ENCODE peak calls at places on chromosomes 5 and 9, in ten cellular contexts. R is A549, U is fibroblast of the aortic adventitia, L is PC-9, K is GM12878, J is tibial artery, C is epithelial cell of esophagus, I is ovary, M is neuronal stem cell, T is neural progenitor cell. O is an unnamed sample.
A peak's percentile ranks its signal among the peaks of the same experiment; 100 is the strongest.

GRCh38 chr5:31213676-31214638 is 20.5 kb downstream of the CDH6 start:
- DNase-seq in I (no peak), J (no peak), C (no peak), R (no peak), L (no peak), U (no peak), M (no peak), K (no peak), T (no peak), O (no peak)

GRCh38 chr5:73119492-73120157 is 750 bp upstream of the TMEM171 start:
- DNase-seq in I (no peak), R (peak; percentile 9), M (no peak), U (no peak), K (no peak), T (peak; percentile 38), L (peak; percentile 59), C (peak; percentile 30), J (no peak), O (no peak)

GRCh38 chr9:121398374-121398773 is 28.3 kb upstream of the STOM start:
- DNase-seq in R (no peak), M (no peak), U (peak; percentile 90), K (no peak), I (no peak), C (peak; percentile 100), J (no peak), T (no peak), L (no peak), O (no peak)

GRCh38 chr5:160850439-160850838 is 1.6 kb downstream of the ATP10B start:
- DNase-seq in I (no peak), T (no peak), M (no peak), K (no peak), J (no peak), L (no peak), R (no peak), C (no peak), U (no peak), O (no peak)

GRCh38 chr9:113480612-113481011 is 17.1 kb downstream of the RGS3 start:
- DNase-seq in C (no peak), J (no peak), T (no peak), L (no peak), R (no peak), I (no peak), U (no peak), M (no peak), K (no peak), O (no peak)

GRCh38 chr9:107039546-107039945 is 176.6 kb downstream of the ZNF462 start:
- DNase-seq in C (peak; percentile 75), I (no peak), T (no peak), J (no peak), L (no peak), R (no peak), M (no peak), K (peak; percentile 74), U (peak; percentile 17), O (no peak)

GRCh38 chr9:69016366-69017096 is 2.6 kb upstream of the PRKACG start:
- DNase-seq in T (no peak), K (no peak), I (no peak), U (no peak), R (no peak), M (no peak), L (no peak), J (no peak), C (no peak), O (no peak)

GRCh38 chr5:3417376-3417943 is 178.2 kb upstream of the IRX1 start:
- DNase-seq in J (no peak), C (no peak), L (no peak), R (no peak), M (no peak), K (no peak), U (no peak), T (peak; percentile 19), I (no peak), O (peak; percentile 7)

GRCh38 chr9:98708103-98708932 is 417 bp downstream of the GABBR2 start:
- DNase-seq in J (no peak), M (no peak), R (peak; percentile 12), I (no peak), T (no peak), C (no peak), U (no peak), K (no peak), L (no peak), O (no peak)

GRCh38 chr9:134422301-134422700 is 96.0 kb downstream of the RXRA start:
- DNase-seq in C (peak; percentile 61), R (no peak), T (no peak), J (no peak), M (no peak), K (no peak), U (no peak), L (peak; percentile 62), I (peak; percentile 80), O (no peak)

GRCh38 chr5:156778139-156778696 is 71.9 kb upstream of the PPP1R2B start:
- DNase-seq in T (no peak), K (no peak), R (no peak), U (no peak), M (no peak), I (no peak), L (no peak), J (no peak), C (no peak), O (no peak)

GRCh38 chr5:35656721-35657120 is 39.1 kb downstream of the SPEF2 start:
- DNase-seq in C (no peak), L (no peak), I (no peak), K (no peak), T (no peak), R (no peak), U (peak; percentile 1), J (no peak), M (no peak), O (peak; percentile 20)

GRCh38 chr9:14868418-14868771 is 41.8 kb downstream of the FREM1 start:
- DNase-seq in J (no peak), R (no peak), T (no peak), I (no peak), K (no peak), L (no peak), C (no peak), U (no peak), M (no peak), O (no peak)

GRCh38 chr9:108444400-108445358 is 411.1 kb downstream of the ACTL7B start:
- DNase-seq in I (no peak), T (peak; percentile 11), R (peak; percentile 30), C (peak; percentile 96), J (peak; percentile 28), U (peak; percentile 95), K (no peak), L (peak; percentile 71), M (no peak), O (no peak)
- H3K4me3 ChIP-seq in I (no peak overlapping the region), T (no peak overlapping the region), R (no peak overlapping the region), C (peak overlapping the region; percentile 54), J (no peak overlapping the region), U (peak overlapping the region; percentile 54), K (no peak overlapping the region), L (peak overlapping the region; percentile 34), M (no peak overlapping the region), O (no peak overlapping the region)

GRCh38 chr5:33855396-33855795 is 36.4 kb downstream of the ADAMTS12 start:
- DNase-seq in J (no peak), L (no peak), U (no peak), T (no peak), R (no peak), M (no peak), I (no peak), K (no peak), C (no peak), O (no peak)
- H3K4me3 ChIP-seq in J (no peak overlapping the region), L (peak overlapping the region; percentile 3), U (no peak overlapping the region), T (no peak overlapping the region), R (no peak overlapping the region), M (no peak overlapping the region), I (no peak overlapping the region), K (no peak overlapping the region), C (no peak overlapping the region), O (no peak overlapping the region)

GRCh38 chr9:2635922-2636321 is 14.3 kb downstream of the VLDLR start:
- DNase-seq in C (no peak), L (no peak), U (no peak), R (no peak), M (no peak), T (no peak), I (no peak), K (no peak), J (no peak), O (no peak)
- H3K4me3 ChIP-seq in C (no peak overlapping the region), L (no peak overlapping the region), U (no peak overlapping the region), R (no peak overlapping the region), M (no peak overlapping the region), T (no peak overlapping the region), I (no peak overlapping the region), K (no peak overlapping the region), J (no peak overlapping the region), O (no peak overlapping the region)

DNA sequence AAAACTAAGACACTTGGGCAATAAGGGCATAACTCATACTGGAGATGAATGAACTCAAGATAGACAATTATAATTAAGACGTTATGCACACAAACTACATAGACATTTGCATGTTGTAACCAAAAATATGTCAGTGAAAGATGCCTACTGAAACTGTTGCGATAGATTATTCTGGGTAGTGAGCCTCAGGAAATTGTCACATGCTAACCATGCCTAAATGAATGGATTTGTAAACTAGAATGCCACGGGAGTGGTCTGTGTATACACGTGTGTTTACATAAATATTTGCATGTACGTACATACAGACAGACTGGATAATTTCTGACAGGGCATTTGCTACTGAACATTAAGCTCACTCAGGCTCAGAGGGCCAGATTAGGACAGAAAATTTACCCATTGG is 1.2 kb downstream of the NIPSNAP3B start:
- DNase-seq in K (no peak), T (no peak), L (no peak), C (no peak), U (no peak), R (no peak), I (no peak), M (no peak), J (no peak), O (no peak)
- H3K4me3 ChIP-seq in K (peak overlapping the region; percentile 82), T (no peak overlapping the region), L (peak overlapping the region; percentile 68), C (no peak overlapping the region), U (no peak overlapping the region), R (no peak overlapping the region), I (no peak overlapping the region), M (no peak overlapping the region), J (no peak overlapping the region), O (no peak overlapping the region)

GRCh38 chr5:164998590-164998989 is 1493.2 kb downstream of the MAT2B start:
- DNase-seq in R (no peak), U (no peak), K (no peak), C (no peak), T (peak; percentile 4), L (no peak), J (no peak), M (no peak), I (no peak), O (no peak)
- H3K4me3 ChIP-seq in R (no peak overlapping the region), U (no peak overlapping the region), K (no peak overlapping the region), C (no peak overlapping the region), T (no peak overlapping the region), L (no peak overlapping the region), J (no peak overlapping the region), M (no peak overlapping the region), I (no peak overlapping the region), O (no peak overlapping the region)

O was measured in iPS DF 6.9.